ENCODE peak calls at places on chromosomes 6 and 20, in seven cellular contexts. S, W, J, N, P, A and R are unnamed samples.

GRCh38 chr6:11918021-11918738 is 93.9 kb upstream of the HIVEP1 start:
- DNase-seq in N (no peak), P (peak; percentile 56), J (no peak), W (no peak), S (peak; percentile 26), A (no peak), R (no peak)

GRCh38 chr6:161549977-161550655 is 276.3 kb upstream of the AGPAT4 start:
- DNase-seq in S (peak; percentile 45), J (no peak), N (no peak), W (no peak), A (peak; percentile 6), P (peak; percentile 3), R (no peak)

GRCh38 chr6:135144678-135145508 is 36.2 kb upstream of the MYB start:
- DNase-seq in W (no peak), A (no peak), J (peak; percentile 9), P (no peak), S (peak; percentile 38), N (no peak), R (no peak)

GRCh38 chr20:3781153-3781910 is at the start of gene SPEF1:
- DNase-seq in J (peak; percentile 71), W (no peak), P (peak; percentile 84), S (peak; percentile 90), N (peak; percentile 95), A (peak; percentile 89), R (peak; percentile 93)

GRCh38 chr20:50113420-50114224 is 672 bp upstream of the UBE2V1 start:
- DNase-seq in N (no peak), W (no peak), J (no peak), S (no peak), A (no peak), P (no peak), R (peak; percentile 21)

GRCh38 chr6:49550413-49551125 is at the start of gene C6orf141:
- DNase-seq in J (no peak), S (peak; percentile 21), N (peak; percentile 88), W (no peak), P (peak; percentile 55), A (no peak), R (no peak)

GRCh38 chr20:1741309-1742048 is 83.9 kb upstream of the SIRPG start:
- DNase-seq in J (peak; percentile 71), A (no peak), W (no peak), P (no peak), S (no peak), N (no peak), R (no peak)

GRCh38 chr6:24274441-24275083 is 83.3 kb downstream of the DCDC2 start:
- DNase-seq in A (no peak), J (no peak), N (no peak), S (no peak), W (no peak), P (no peak), R (no peak)

GRCh38 chr6:138588805-138589434 is 89.6 kb upstream of the NHSL1 start:
- DNase-seq in S (peak; percentile 82), N (no peak), W (peak; percentile 18), P (peak; percentile 55), J (peak; percentile 29), A (peak; percentile 20), R (peak; percentile 73)

GRCh38 chr6:31622678-31623077 is 2.2 kb downstream of the PRRC2A start:
- DNase-seq in A (no peak), J (no peak), N (no peak), P (no peak), S (no peak), W (no peak), R (no peak)

GRCh38 chr6:88165877-88166492 is at the start of gene CNR1:
- DNase-seq in P (peak; percentile 38), N (peak; percentile 91), J (no peak), S (peak; percentile 48), W (no peak), A (peak; percentile 37), R (no peak)

GRCh38 chr6:143196525-143197225 is 136.0 kb downstream of the AIG1 start:
- DNase-seq in S (no peak), P (no peak), A (no peak), J (no peak), W (no peak), N (no peak), R (no peak)

GRCh38 chr20:34350095-34350494 is 13.0 kb upstream of the ITCH start:
- DNase-seq in J (no peak), S (no peak), W (no peak), N (no peak), P (no peak), A (no peak), R (no peak)

GRCh38 chr6:49744259-49744658 is at the start of gene CRISP3:
- DNase-seq in P (no peak), S (no peak), J (no peak), N (no peak), W (no peak), A (no peak), R (no peak)

GRCh38 chr6:135165031-135165430 is 16.1 kb upstream of the MYB start:
- DNase-seq in P (no peak), J (no peak), S (no peak), N (no peak), A (no peak), W (no peak), R (no peak)

GRCh38 chr20:11364736-11365135 is 553.0 kb upstream of the BTBD3 start:
- DNase-seq in A (no peak), N (no peak), P (no peak), S (no peak), W (no peak), J (no peak), R (no peak)

GRCh38 chr6:101226677-101227135 is 166.8 kb upstream of the GRIK2 start:
- DNase-seq in P (no peak), J (no peak), A (no peak), W (no peak), N (no peak), S (peak; percentile 18), R (no peak)

GRCh38 chr6:48834706-48835105 is 628.3 kb downstream of the MMUT start:
- DNase-seq in A (no peak), N (no peak), S (no peak), P (no peak), J (no peak), W (no peak), R (no peak)

GRCh38 chr6:134870677-134871498 is 79.0 kb downstream of the ALDH8A1 start:
- DNase-seq in W (no peak), N (peak; percentile 9), S (no peak), P (peak; percentile 43), A (no peak), J (no peak), R (no peak)

GRCh38 chr6:75430631-75431345 is 62.8 kb downstream of the FILIP1 start:
- DNase-seq in J (no peak), P (no peak), A (no peak), S (no peak), W (no peak), N (no peak), R (no peak)

GRCh38 chr6:10995114-10995707 is 48.9 kb downstream of the ELOVL2 start:
- DNase-seq in W (no peak), A (no peak), J (no peak), P (no peak), N (no peak), S (no peak), R (no peak)

GRCh38 chr6:170225852-170226417 is 64.9 kb downstream of the DLL1 start:
- DNase-seq in S (no peak), A (no peak), P (no peak), N (no peak), J (no peak), W (no peak), R (no peak)

GRCh38 chr20:57416296-57417022 is 25.3 kb downstream of the RBM38 start:
- DNase-seq in J (no peak), A (no peak), W (no peak), S (no peak), N (no peak), P (no peak), R (no peak)

GRCh38 chr6:166691741-166692140 is 64.7 kb upstream of the RPS6KA2 start:
- DNase-seq in J (no peak), P (no peak), S (no peak), W (no peak), A (no peak), N (no peak), R (no peak)

GRCh38 chr6:30880563-30881252 is 3.6 kb upstream of the DDR1 start:
- DNase-seq in S (no peak), A (no peak), J (no peak), N (peak; percentile 93), P (no peak), W (no peak), R (no peak)

GRCh38 chr20:49140411-49140810 is 47.7 kb downstream of the STAU1 start:
- DNase-seq in P (no peak), N (no peak), S (no peak), A (no peak), J (no peak), W (no peak), R (no peak)

GRCh38 chr6:64904616-64905015 is 802.4 kb downstream of the EYS start:
- DNase-seq in W (no peak), A (no peak), J (no peak), S (no peak), N (no peak), P (no peak), R (no peak)

GRCh38 chr20:41006126-41006935 is 22.3 kb upstream of the TOP1 start:
- DNase-seq in A (no peak), W (no peak), J (no peak), P (no peak), N (no peak), S (no peak), R (no peak)

GRCh38 chr6:90458353-90459224 is 128.3 kb downstream of the MAP3K7 start:
- DNase-seq in J (no peak), A (no peak), S (no peak), W (peak; percentile 83), N (no peak), P (no peak), R (no peak)